ENCODE peak calls at places on chromosome 12, in ten cellular contexts. Y, H, E, G, J, X, U, R, Z and L are unnamed samples.

GRCh38 chr12:4148418-4149056 is 125.0 kb upstream of the CCND2 start:
- DNase-seq in H (no peak), Y (no peak), X (no peak), J (no peak), U (no peak), R (no peak), Z (no peak), G (peak), E (peak), L (no peak)

GRCh38 chr12:68530965-68531364 is 79.7 kb upstream of the RAP1B start:
- DNase-seq in R (peak), G (no peak), U (peak), E (no peak), J (peak), X (no peak), H (no peak), Z (no peak), Y (peak), L (no peak)

GRCh38 chr12:92046557-92046956 is 99.1 kb downstream of the BTG1 start:
- DNase-seq in E (no peak), H (no peak), U (no peak), R (no peak), X (no peak), G (no peak), Y (no peak), Z (no peak), J (no peak), L (no peak)

GRCh38 chr12:127485528-127485927 is 781.4 kb upstream of the TMEM132C start:
- DNase-seq in J (peak), U (peak), Z (no peak), E (peak), H (no peak), G (no peak), R (peak), X (no peak), Y (peak), L (peak)

GRCh38 chr12:70880744-70881143 is 39.8 kb downstream of the PTPRR start:
- DNase-seq in X (no peak), H (no peak), Y (no peak), R (no peak), Z (no peak), E (no peak), J (no peak), U (no peak), G (no peak), L (no peak)

GRCh38 chr12:89529738-89530137 is 3.9 kb upstream of the POC1B start:
- DNase-seq in R (peak), Y (peak), U (no peak), J (peak), Z (peak), G (no peak), X (peak), H (peak), E (peak), L (peak)

GRCh38 chr12:30643366-30643765 is 52.3 kb downstream of the IPO8 start:
- DNase-seq in G (no peak), H (no peak), Y (peak), X (no peak), J (peak), Z (no peak), U (no peak), R (peak), E (no peak), L (no peak)

GRCh38 chr12:43428088-43428600 is 123.9 kb downstream of the ADAMTS20 start:
- DNase-seq in J (no peak), Y (peak), Z (no peak), H (no peak), R (no peak), G (no peak), X (no peak), E (no peak), U (no peak), L (no peak)

GRCh38 chr12:53067993-53068770 is 11.0 kb downstream of the SPRYD3 start:
- DNase-seq in Y (no peak), U (no peak), E (no peak), R (no peak), Z (no peak), G (no peak), H (no peak), J (no peak), X (peak), L (no peak)

GRCh38 chr12:23631991-23632390 is 317.5 kb downstream of the SOX5 start:
- DNase-seq in G (no peak), Z (no peak), Y (peak), U (no peak), E (no peak), J (no peak), X (no peak), H (no peak), R (no peak), L (no peak)

GRCh38 chr12:84767079-84767478 is 145.5 kb downstream of the SLC6A15 start:
- DNase-seq in Z (no peak), E (no peak), R (no peak), U (no peak), X (no peak), J (no peak), H (no peak), Y (no peak), G (no peak), L (peak)

GRCh38 chr12:7158866-7159600 is 28.9 kb downstream of the CLSTN3 start:
- DNase-seq in X (peak), R (no peak), U (no peak), Z (no peak), E (no peak), Y (no peak), H (no peak), G (no peak), J (no peak), L (no peak)

GRCh38 chr12:54052745-54053624 is 650 bp upstream of the HOXC4 start:
- DNase-seq in E (no peak), R (no peak), X (peak), Y (peak), H (peak), G (no peak), U (no peak), J (no peak), Z (no peak), L (peak)

GRCh38 chr12:29960113-29960512 is 176.4 kb upstream of the TMTC1 start:
- DNase-seq in H (no peak), R (no peak), E (no peak), U (no peak), J (no peak), Y (no peak), X (no peak), Z (no peak), G (no peak), L (no peak)

GRCh38 chr12:14981049-14981448 is 8.2 kb downstream of the PDE6H start:
- DNase-seq in Z (no peak), H (no peak), G (no peak), X (no peak), U (no peak), R (no peak), Y (no peak), J (no peak), E (no peak), L (no peak)